ENCODE peak calls at places on chromosome 16, in eight cellular contexts. A is T-helper 1 cell; X is ELF-1; J is stimulated activated CD8-positive, alpha-beta memory T cell treated with anti-CD3 and anti-CD28 coated beads, Interleukin-15, amount 100 ng/mL, for 48 hours; F is NCI-H2029 treated with DMSO at 0.1 percent for 48 hours; W is hepatic stellate cell; C is SJSA1; G is stimulated activated CD4-positive, alpha-beta T cell treated with anti-CD3 and anti-CD28 coated beads, Interleukin-2, amount 100 ng/mL, for 48 hours. H is an unnamed sample.

GRCh38 chr16:53872248-53873221 is 168.6 kb downstream of the FTO start:
- DNase-seq in A (no peak), X (no peak), J (no peak), F (no peak), W (peak; percentile 16), C (no peak), G (no peak), H (no peak)

GRCh38 chr16:64983983-64984382 is 137.9 kb downstream of the CDH11 start:
- DNase-seq in A (no peak), X (peak; percentile 77), J (no peak), F (no peak), W (peak; percentile 38), C (peak; percentile 77), G (no peak), H (peak; percentile 30)

GRCh38 chr16:86622700-86623615 is 44.6 kb downstream of the FOXL1 start:
- DNase-seq in A (no peak), X (no peak), J (no peak), F (no peak), W (no peak), C (peak; percentile 27), G (no peak), H (no peak)

GRCh38 chr16:23020084-23020483 is 129.2 kb downstream of the USP31 start:
- DNase-seq in A (no peak), X (no peak), J (no peak), F (no peak), W (no peak), C (no peak), G (no peak), H (no peak)

GRCh38 chr16:74774223-74775139 is at the start of gene FA2H:
- DNase-seq in A (peak; percentile 52), X (peak; percentile 94), J (peak; percentile 57), F (peak; percentile 6), W (peak; percentile 43), C (peak; percentile 63), G (peak; percentile 42), H (peak; percentile 87)

GRCh38 chr16:50430076-50430475 is 61.3 kb upstream of the BRD7 start:
- DNase-seq in A (no peak), X (no peak), J (no peak), F (no peak), W (no peak), C (no peak), G (no peak), H (no peak)

GRCh38 chr16:84448444-84448843 is 56.0 kb downstream of the MEAK7 start:
- DNase-seq in A (no peak), X (no peak), J (no peak), F (no peak), W (no peak), C (no peak), G (no peak), H (no peak)

GRCh38 chr16:71882505-71883192 is 1.3 kb downstream of the ZNF821 start:
- DNase-seq in A (peak; percentile 71), X (peak; percentile 62), J (peak; percentile 49), F (no peak), W (peak; percentile 73), C (peak; percentile 61), G (peak; percentile 84), H (peak; percentile 65)

GRCh38 chr16:27179500-27180072 is 23.7 kb upstream of the KDM8 start:
- DNase-seq in A (peak; percentile 78), X (peak; percentile 85), J (peak; percentile 76), F (no peak), W (peak; percentile 79), C (peak; percentile 65), G (peak; percentile 84), H (peak; percentile 86)

GRCh38 chr16:53417011-53417410 is 17.3 kb upstream of the RBL2 start:
- DNase-seq in A (no peak), X (peak; percentile 15), J (no peak), F (no peak), W (no peak), C (no peak), G (no peak), H (no peak)

GRCh38 chr16:54316095-54316494 is 29.5 kb upstream of the IRX3 start:
- DNase-seq in A (no peak), X (no peak), J (no peak), F (no peak), W (no peak), C (no peak), G (no peak), H (no peak)

GRCh38 chr16:20678242-20678641 is 19.2 kb downstream of the ACSM1 start:
- DNase-seq in A (no peak), X (no peak), J (no peak), F (no peak), W (no peak), C (no peak), G (no peak), H (no peak)

GRCh38 chr16:2483160-2483559 is 8.2 kb downstream of the TBC1D24 start:
- DNase-seq in A (no peak), X (no peak), J (no peak), F (peak; percentile 43), W (no peak), C (no peak), G (no peak), H (peak; percentile 22)

GRCh38 chr16:85878875-85879274 is 20.1 kb upstream of the IRF8 start:
- DNase-seq in A (no peak), X (peak; percentile 29), J (no peak), F (no peak), W (peak; percentile 58), C (peak; percentile 75), G (no peak), H (no peak)

GRCh38 chr16:74275031-74275636 is 21.5 kb upstream of the PSMD7 start:
- DNase-seq in A (no peak), X (no peak), J (no peak), F (no peak), W (peak; percentile 15), C (no peak), G (no peak), H (no peak)